ENCODE peak calls at places on chromosomes 4 and X, in ten cellular contexts. F is right atrium auricular region, V is HFF-Myc, B is neural crest cell, D is H9, R is ovary, X is fibroblast of mammary gland, W is fibroblast of the aortic adventitia, C is GM20000, I is fibroblast of lung. A is an unnamed sample.

GRCh38 chr4:67587156-67587555 is 28.6 kb downstream of the STAP1 start:
- DNase-seq in W (no peak), F (no peak), C (no peak), R (no peak), B (no peak), V (no peak), X (no peak), I (no peak), D (no peak), A (no peak)

GRCh38 chrX:135421932-135422809 is at the start of gene SMIM10L2A:
- DNase-seq in X (no peak), F (no peak), R (no peak), C (no peak), V (no peak), D (no peak), W (no peak), B (no peak), I (no peak), A (no peak)

GRCh38 chr4:115356176-115356575 is 242.8 kb upstream of the NDST4 start:
- DNase-seq in D (no peak), R (no peak), B (no peak), X (no peak), W (no peak), V (no peak), C (no peak), I (no peak), F (no peak), A (no peak)

GRCh38 chr4:163482197-163482596 is 8.6 kb upstream of the TKTL2 start:
- DNase-seq in B (no peak), R (no peak), W (no peak), V (no peak), X (no peak), C (peak), F (no peak), D (no peak), I (no peak), A (no peak)

GRCh38 chr4:7075962-7076693 is 8.3 kb upstream of the GRPEL1 start:
- DNase-seq in W (no peak), I (no peak), D (no peak), C (no peak), V (no peak), X (no peak), B (no peak), F (no peak), R (peak), A (no peak)

GRCh38 chrX:143536176-143536575 is 18.9 kb upstream of the SPANXN3 start:
- DNase-seq in V (no peak), C (no peak), F (no peak), W (no peak), D (no peak), B (no peak), R (no peak), I (no peak), X (no peak), A (no peak)

GRCh38 chr4:57080781-57081650 is 29.2 kb downstream of the IGFBP7 start:
- DNase-seq in B (no peak), W (peak), V (peak), F (no peak), D (no peak), X (peak), R (no peak), I (peak), C (no peak), A (peak)

GRCh38 chr4:87399954-87400353 is 9.0 kb upstream of the HSD17B11 start:
- DNase-seq in W (no peak), V (no peak), D (no peak), X (no peak), F (no peak), C (no peak), I (no peak), R (no peak), B (no peak), A (no peak)

GRCh38 chr4:54332577-54332976 is 103.5 kb downstream of the PDGFRA start:
- DNase-seq in V (no peak), X (no peak), C (no peak), I (no peak), B (peak), R (no peak), W (no peak), D (no peak), F (no peak), A (no peak)

GRCh38 chrX:10010686-10011085 is 43.5 kb downstream of the CLDN34 start:
- DNase-seq in F (no peak), D (no peak), X (no peak), V (no peak), B (no peak), R (no peak), C (no peak), W (no peak), I (peak), A (no peak)

GRCh38 chr4:183563874-183564273 is 59.0 kb downstream of the ING2 start:
- DNase-seq in B (no peak), D (no peak), V (no peak), C (no peak), I (peak), W (peak), F (no peak), X (peak), R (peak), A (peak)

GRCh38 chr4:182925298-182925738 is 8.1 kb upstream of the DCTD start:
- DNase-seq in C (peak), X (peak), F (no peak), V (peak), B (peak), R (peak), W (peak), D (peak), I (peak), A (no peak)

GRCh38 chr4:25704516-25704915 is 48.9 kb downstream of the SLC34A2 start:
- DNase-seq in D (no peak), B (no peak), I (no peak), F (no peak), C (no peak), R (no peak), X (no peak), V (no peak), W (no peak), A (no peak)

GRCh38 chrX:153968255-153968654 is 3.4 kb downstream of the HCFC1 start:
- DNase-seq in B (no peak), X (no peak), I (no peak), R (no peak), C (no peak), W (no peak), F (no peak), V (no peak), D (no peak), A (no peak)

GRCh38 chr4:121980643-121981042 is 28.8 kb upstream of the TRPC3 start:
- DNase-seq in C (no peak), W (no peak), R (no peak), B (no peak), D (no peak), I (peak), X (peak), V (peak), F (no peak), A (no peak)

GRCh38 chrX:144849141-144849540 is 398.2 kb upstream of the SPANXN1 start:
- DNase-seq in D (no peak), R (no peak), V (no peak), X (peak), F (no peak), B (no peak), I (no peak), C (no peak), W (peak), A (no peak)

GRCh38 chr4:8102831-8103230 is 55.8 kb downstream of the ABLIM2 start:
- DNase-seq in B (no peak), D (no peak), V (no peak), X (no peak), R (no peak), C (no peak), I (no peak), F (no peak), W (no peak), A (no peak)

GRCh38 chr4:154551872-154552686 is 1.9 kb upstream of the PLRG1 start:
- DNase-seq in V (peak), D (peak), C (peak), R (peak), I (peak), B (peak), W (peak), X (peak), F (peak), A (peak)

GRCh38 chr4:98970386-98970785 is 25.1 kb upstream of the METAP1 start:
- DNase-seq in W (peak), D (no peak), V (no peak), X (no peak), R (no peak), C (no peak), I (no peak), B (no peak), F (no peak), A (no peak)

GRCh38 chr4:7824218-7824617 is 115.4 kb downstream of the AFAP1 start:
- DNase-seq in F (no peak), V (no peak), B (no peak), R (no peak), W (peak), D (no peak), C (no peak), I (peak), X (no peak), A (no peak)

GRCh38 chr4:42396361-42397255 is 680 bp upstream of the SHISA3 start:
- DNase-seq in C (no peak), X (no peak), V (no peak), W (no peak), D (peak), R (no peak), B (peak), F (no peak), I (no peak), A (no peak)

GRCh38 chr4:155442267-155443105 is 65.7 kb upstream of the MAP9 start:
- DNase-seq in I (peak), X (peak), D (peak), B (peak), V (peak), W (peak), R (peak), F (peak), C (peak), A (peak)

GRCh38 chr4:174697896-174698295 is 131.2 kb downstream of the GLRA3 start:
- DNase-seq in V (no peak), R (no peak), B (no peak), F (no peak), W (no peak), I (no peak), X (peak), C (no peak), D (no peak), A (no peak)

GRCh38 chr4:75939890-75940691 is 722 bp downstream of the NAAA start:
- DNase-seq in V (no peak), F (peak), I (peak), B (peak), R (peak), C (peak), X (peak), D (peak), W (peak), A (no peak)

GRCh38 chr4:145719752-145720624 is 40.0 kb downstream of the C4orf51 start:
- DNase-seq in W (no peak), B (no peak), F (no peak), X (no peak), R (no peak), C (peak), D (no peak), I (no peak), V (no peak), A (no peak)

GRCh38 chrX:44733931-44734330 is 109.9 kb upstream of the DUSP21 start:
- DNase-seq in W (no peak), V (no peak), B (no peak), F (no peak), D (no peak), C (no peak), R (no peak), X (peak), I (peak), A (no peak)

GRCh38 chrX:26414534-26414933 is 198.6 kb downstream of the MAGEB5 start:
- DNase-seq in C (no peak), I (no peak), R (no peak), W (no peak), V (no peak), D (no peak), B (no peak), F (no peak), X (no peak), A (no peak)

GRCh38 chr4:78032446-78032845 is 24.7 kb upstream of the FRAS1 start:
- DNase-seq in X (no peak), I (no peak), D (peak), B (no peak), F (no peak), C (no peak), R (no peak), W (no peak), V (peak), A (no peak)

GRCh38 chr4:52234539-52235174 is 183.6 kb downstream of the SPATA18 start:
- DNase-seq in X (peak), I (peak), D (no peak), C (no peak), F (no peak), V (peak), B (no peak), W (peak), R (peak), A (peak)

GRCh38 chr4:185082549-185082948 is 60.5 kb upstream of the SLC25A4 start:
- DNase-seq in D (no peak), R (no peak), X (peak), B (no peak), W (no peak), F (no peak), C (no peak), I (peak), V (no peak), A (no peak)
- TF ChIP-seq CTCF in D (no peak), R (no peak), X (no peak), B (no peak), W (no peak), F (no peak), C (no peak), I (no peak), V (no peak), A (no peak)

DNA sequence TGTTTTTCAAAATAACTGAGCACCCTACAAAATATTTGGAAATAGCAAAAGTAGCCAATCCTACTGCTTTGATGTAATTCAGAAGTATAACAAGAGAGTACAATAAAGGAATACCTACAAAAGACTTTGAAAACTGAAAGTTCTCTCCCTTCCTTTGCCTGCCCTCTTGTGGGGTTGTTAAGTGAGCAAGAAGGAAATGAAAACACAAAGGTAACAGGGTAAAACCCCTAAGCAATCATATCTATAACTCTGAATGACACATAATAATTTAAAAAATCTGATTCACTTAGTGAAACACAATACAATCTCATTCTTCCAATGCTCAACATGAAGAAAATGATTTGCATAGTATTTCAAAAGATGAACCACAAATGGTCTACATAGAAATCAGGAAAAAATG is 98.2 kb downstream of the FRYL start:
- DNase-seq in F (no peak), W (peak), D (no peak), B (no peak), X (peak), V (no peak), I (peak), R (no peak), C (peak), A (no peak)
- TF ChIP-seq CTCF in F (peak), W (peak), D (peak), B (no peak), X (peak), V (peak), I (peak), R (no peak), C (no peak), A (peak)

GRCh38 chr4:124713213-124713592 is 671 bp upstream of the ANKRD50 start:
- DNase-seq in C (peak), I (peak), V (no peak), X (peak), W (peak), B (peak), D (peak), F (peak), R (peak), A (peak)
- TF ChIP-seq CTCF in C (no peak), I (peak), V (peak), X (peak), W (peak), B (peak), D (peak), F (peak), R (peak), A (peak)

GRCh38 chrX:51456814-51457213 is 39.6 kb downstream of the NUDT11 start:
- DNase-seq in B (no peak), F (no peak), R (no peak), X (peak), D (no peak), W (peak), I (no peak), C (no peak), V (no peak), A (no peak)

GRCh38 chrX:51456246-51456645 is 40.1 kb downstream of the NUDT11 start:
- DNase-seq in C (no peak), B (no peak), V (no peak), F (no peak), W (no peak), D (peak), I (no peak), R (no peak), X (no peak), A (no peak)

GRCh38 chrX:51463322-51463721 is 33.1 kb downstream of the NUDT11 start:
- DNase-seq in B (no peak), R (no peak), V (no peak), D (no peak), W (no peak), C (no peak), F (no peak), I (no peak), X (no peak), A (no peak)

GRCh38 chrX:51459125-51459524 is 37.3 kb downstream of the NUDT11 start:
- DNase-seq in B (no peak), X (peak), V (no peak), I (peak), R (no peak), W (peak), C (no peak), F (no peak), D (no peak), A (no peak)

DNA sequence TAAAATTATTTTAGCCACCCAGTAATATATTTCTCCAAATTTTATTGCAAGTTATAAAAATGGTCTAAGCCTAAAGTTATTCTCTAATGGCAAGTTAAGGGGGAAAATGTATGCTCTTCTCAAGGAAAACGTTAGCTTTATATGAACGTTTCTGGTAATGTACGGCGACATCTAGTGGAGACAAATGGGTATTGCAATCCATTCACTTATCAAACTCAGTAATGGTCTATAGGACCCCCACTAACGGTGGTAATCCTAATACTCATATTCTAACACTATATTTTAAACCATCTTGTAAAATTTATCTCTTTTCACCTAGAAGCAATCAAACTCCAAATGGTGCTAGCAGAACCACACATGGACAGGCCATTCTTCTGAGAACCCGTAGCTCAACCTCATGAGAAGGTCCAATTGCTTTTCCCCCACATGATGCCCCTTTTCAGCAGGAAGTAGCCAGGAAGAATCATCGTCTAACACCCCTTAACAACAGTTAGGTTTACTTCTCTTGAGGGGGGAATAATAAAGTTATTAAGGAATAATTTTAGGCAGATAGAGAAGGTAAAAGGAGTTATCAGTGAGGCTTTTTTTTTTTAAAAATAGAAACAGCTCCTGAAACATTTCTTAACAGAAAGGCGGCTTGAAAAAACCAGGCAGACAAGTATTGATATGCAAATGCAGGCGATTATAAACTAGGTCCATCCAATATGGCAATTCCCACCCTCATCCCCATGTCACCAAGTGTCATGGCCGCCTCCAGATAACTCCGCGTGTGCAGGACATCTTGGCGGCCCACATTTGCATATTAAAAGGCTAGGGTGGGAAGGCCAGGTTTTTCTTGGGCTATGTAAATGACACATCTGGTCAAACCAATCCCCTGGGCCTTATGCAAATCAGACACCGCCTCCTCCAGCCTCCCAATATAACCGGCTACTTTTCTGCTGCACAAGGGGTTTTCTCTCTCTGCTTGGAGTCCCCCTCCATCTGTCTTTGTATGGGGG is 35.0 kb downstream of the NUDT11 start:
- DNase-seq in F (no peak), X (peak), C (peak), I (peak), W (peak), B (peak), R (no peak), D (peak), V (no peak), A (no peak)
- TF ChIP-seq CTCF in F (peak), X (peak), C (peak), I (peak), W (peak), B (peak), R (peak), D (peak), V (peak), A (peak)

GRCh38 chr4:102625232-102625930 is 124.2 kb downstream of the NFKB1 start:
- DNase-seq in I (peak), V (no peak), R (peak), B (no peak), W (peak), X (peak), C (peak), D (peak), F (no peak), A (no peak)

GRCh38 chr4:102616661-102617060 is 115.5 kb downstream of the NFKB1 start:
- DNase-seq in F (no peak), B (no peak), X (no peak), C (no peak), W (no peak), V (no peak), R (no peak), I (no peak), D (peak), A (no peak)

GRCh38 chr4:102623622-102624021 is 122.5 kb downstream of the NFKB1 start:
- DNase-seq in R (no peak), I (peak), B (peak), C (no peak), W (peak), F (no peak), X (peak), D (peak), V (peak), A (no peak)

GRCh38 chr4:102620697-102621497 is 119.7 kb downstream of the NFKB1 start:
- DNase-seq in D (no peak), R (no peak), B (no peak), W (peak), F (no peak), X (peak), C (peak), I (peak), V (peak), A (peak)
- TF ChIP-seq CTCF in D (peak), R (peak), B (peak), W (peak), F (peak), X (peak), C (no peak), I (peak), V (peak), A (peak)

DNA sequence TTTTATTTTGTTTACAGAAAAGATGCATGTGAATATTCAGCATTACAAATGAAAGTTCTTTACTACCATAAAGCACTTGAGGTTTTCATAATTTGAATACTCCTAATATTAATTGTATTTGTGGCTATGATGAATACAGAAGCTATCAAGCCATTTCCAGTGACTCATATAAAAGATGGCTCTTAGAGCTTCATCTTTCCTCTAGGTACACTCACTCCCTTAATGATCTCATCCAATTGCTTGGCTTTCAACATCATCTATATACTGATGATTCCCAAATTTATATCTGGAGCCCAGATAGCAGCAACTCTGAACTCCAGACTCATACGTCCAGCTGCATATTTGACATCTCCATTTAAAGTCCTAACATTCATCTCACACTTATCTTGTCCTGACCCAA is 183.4 kb upstream of the FAM241A start:
- DNase-seq in B (no peak), D (no peak), V (no peak), X (peak), I (no peak), F (no peak), C (no peak), R (no peak), W (no peak), A (no peak)
- TF ChIP-seq CTCF in B (no peak), D (no peak), V (no peak), X (no peak), I (no peak), F (no peak), C (no peak), R (no peak), W (no peak), A (no peak)

DNA sequence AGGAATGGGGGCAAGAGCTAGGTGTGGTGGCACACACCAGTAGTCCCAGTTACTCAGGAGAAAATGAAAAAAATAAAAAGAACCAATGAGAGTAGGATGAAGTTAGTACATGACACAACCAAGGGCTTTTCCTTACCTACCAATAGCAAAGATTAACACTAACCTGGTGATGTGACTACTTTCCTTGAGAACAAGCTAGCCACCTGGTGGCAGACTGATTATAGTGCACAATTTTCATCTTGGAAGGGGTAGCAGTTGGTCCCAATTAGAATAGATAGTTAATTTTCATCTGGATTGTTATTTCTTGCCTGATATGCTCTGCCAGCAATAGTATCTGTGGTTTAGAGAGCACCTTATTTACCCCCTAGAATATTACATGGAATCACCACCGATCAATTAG is 1216.8 kb upstream of the PABPC4L start:
- DNase-seq in V (no peak), D (peak), X (no peak), W (peak), C (peak), I (peak), R (no peak), B (no peak), F (no peak), A (no peak)
- TF ChIP-seq CTCF in V (peak), D (peak), X (peak), W (peak), C (peak), I (peak), R (no peak), B (peak), F (no peak), A (peak)